ENCODE peak calls at places on chromosomes 13 and 19, in seven cellular contexts. I is stimulated activated CD4-positive, alpha-beta T cell treated with anti-CD3 and anti-CD28 coated beads, Interleukin-12 subunit alpha, Interleukin-12 subunit beta, amount 100 ng/mL, for 24 hours; E is HFFc6; P is tibial nerve; G is fibroblast of pulmonary artery; H is natural killer cell; Q is T-helper 2 cell. X is an unnamed sample.

GRCh38 chr13:42474954-42475353 is 99.0 kb upstream of the TNFSF11 start:
- DNase-seq in I (no peak), E (no peak), P (no peak), G (peak; percentile 35), H (no peak), Q (no peak), X (no peak)

GRCh38 chr13:100365678-100366077 is 222.9 kb downstream of the GGACT start:
- DNase-seq in I (no peak), E (no peak), P (no peak), G (no peak), H (no peak), Q (no peak), X (no peak)

GRCh38 chr13:110520431-110521295 is 40.9 kb downstream of the RAB20 start:
- DNase-seq in I (no peak), E (no peak), P (peak; percentile 91), G (peak; percentile 85), H (no peak), Q (no peak), X (peak; percentile 82)

GRCh38 chr19:18282788-18283141 is 1.3 kb upstream of the JUND start:
- DNase-seq in I (no peak), E (no peak), P (no peak), G (no peak), H (no peak), Q (no peak), X (no peak)

GRCh38 chr19:15173746-15174404 is 26.9 kb downstream of the NOTCH3 start:
- DNase-seq in I (no peak), E (peak; percentile 20), P (no peak), G (no peak), H (no peak), Q (no peak), X (no peak)

GRCh38 chr19:45306522-45307027 is 16.1 kb downstream of the CKM start:
- DNase-seq in I (no peak), E (no peak), P (no peak), G (no peak), H (no peak), Q (no peak), X (no peak)

GRCh38 chr19:56112313-56112709 is 8.8 kb downstream of the ZNF787 start:
- DNase-seq in I (no peak), E (no peak), P (no peak), G (no peak), H (no peak), Q (no peak), X (no peak)

GRCh38 chr13:48402325-48402962 is 10.5 kb downstream of the LPAR6 start:
- DNase-seq in I (no peak), E (no peak), P (no peak), G (no peak), H (no peak), Q (no peak), X (no peak)

GRCh38 chr13:21033224-21033855 is 28.0 kb downstream of the LATS2 start:
- DNase-seq in I (no peak), E (peak; percentile 52), P (peak; percentile 57), G (peak; percentile 47), H (no peak), Q (no peak), X (peak; percentile 57)

GRCh38 chr13:78102121-78102677 is 183.6 kb upstream of the EDNRB start:
- DNase-seq in I (no peak), E (peak; percentile 59), P (peak; percentile 62), G (peak; percentile 95), H (no peak), Q (no peak), X (peak; percentile 41)

GRCh38 chr19:30089086-30089665 is 147.1 kb downstream of the URI1 start:
- DNase-seq in I (no peak), E (no peak), P (no peak), G (no peak), H (no peak), Q (no peak), X (no peak)

GRCh38 chr13:73090116-73090811 is 31.5 kb downstream of the KLF5 start:
- DNase-seq in I (no peak), E (peak; percentile 70), P (no peak), G (peak; percentile 78), H (no peak), Q (no peak), X (peak; percentile 62)

GRCh38 chr19:35805518-35806102 is 7.0 kb downstream of the PRODH2 start:
- DNase-seq in I (no peak), E (no peak), P (no peak), G (no peak), H (no peak), Q (no peak), X (no peak)

GRCh38 chr13:44414771-44415170 is 41.1 kb downstream of the SERP2 start:
- DNase-seq in I (no peak), E (no peak), P (no peak), G (no peak), H (no peak), Q (no peak), X (no peak)

GRCh38 chr19:49340069-49340864 is 5.1 kb downstream of the CD37 start:
- DNase-seq in I (no peak), E (no peak), P (peak; percentile 51), G (no peak), H (peak; percentile 47), Q (no peak), X (peak; percentile 31)

GRCh38 chr19:2231621-2232221 is 4.4 kb downstream of the PLEKHJ1 start:
- DNase-seq in I (no peak), E (no peak), P (no peak), G (no peak), H (no peak), Q (no peak), X (no peak)

GRCh38 chr19:4649392-4650094 is 10.2 kb downstream of the TNFAIP8L1 start:
- DNase-seq in I (no peak), E (no peak), P (no peak), G (no peak), H (no peak), Q (no peak), X (no peak)

GRCh38 chr19:14147797-14148605 is 11.6 kb upstream of the ASF1B start:
- DNase-seq in I (no peak), E (peak; percentile 32), P (peak; percentile 52), G (peak; percentile 75), H (peak; percentile 71), Q (peak; percentile 36), X (peak; percentile 89)

GRCh38 chr19:574658-575526 is 2.5 kb downstream of the BSG start:
- DNase-seq in I (no peak), E (peak; percentile 40), P (no peak), G (peak; percentile 51), H (no peak), Q (no peak), X (no peak)

GRCh38 chr19:19348266-19348665 is 27.6 kb downstream of the MAU2 start:
- DNase-seq in I (no peak), E (no peak), P (no peak), G (no peak), H (no peak), Q (no peak), X (no peak)

GRCh38 chr19:40159744-40160143 is 31.5 kb upstream of the MAP3K10 start:
- DNase-seq in I (no peak), E (no peak), P (no peak), G (no peak), H (no peak), Q (no peak), X (no peak)

GRCh38 chr19:17327068-17327653 is 7.5 kb downstream of the ANO8 start:
- DNase-seq in I (no peak), E (no peak), P (no peak), G (no peak), H (no peak), Q (no peak), X (no peak)

GRCh38 chr19:18290250-18291018 is 9.0 kb upstream of the JUND start:
- DNase-seq in I (peak; percentile 62), E (no peak), P (no peak), G (peak; percentile 60), H (peak; percentile 76), Q (peak; percentile 85), X (no peak)

X was measured in AG08395.